ENCODE peak calls at places on chromosomes 4 and X, in seven cellular contexts. One of them, this sample, is unnamed.

GRCh38 chr4:173332021-173332487 is 2.1 kb downstream of the HMGB2 start:
- DNase-seq in suprapubic skin: no peak
- DNase-seq in HCT116: no peak
- DNase-seq in H1: no peak
- DNase-seq in esophagus muscularis mucosa: no peak
- DNase-seq in sigmoid colon: no peak
- DNase-seq in HepG2: no peak
- DNase-seq in this sample: no peak

GRCh38 chr4:144575181-144575580 is 70.8 kb upstream of the HHIP start:
- DNase-seq in esophagus muscularis mucosa: no peak
- DNase-seq in suprapubic skin: no peak
- DNase-seq in H1: no peak
- DNase-seq in sigmoid colon: no peak
- DNase-seq in HCT116: no peak
- DNase-seq in HepG2: no peak
- DNase-seq in this sample: no peak

GRCh38 chrX:12988797-12989196 is 13.9 kb downstream of the TMSB4X start:
- DNase-seq in suprapubic skin: no peak
- DNase-seq in HCT116: peak
- DNase-seq in esophagus muscularis mucosa: no peak
- DNase-seq in HepG2: peak
- DNase-seq in sigmoid colon: no peak
- DNase-seq in H1: no peak
- DNase-seq in this sample: no peak

GRCh38 chr4:165294907-165295306 is 32.6 kb upstream of the MSMO1 start:
- DNase-seq in HepG2: no peak
- DNase-seq in H1: no peak
- DNase-seq in esophagus muscularis mucosa: no peak
- DNase-seq in suprapubic skin: no peak
- DNase-seq in sigmoid colon: no peak
- DNase-seq in HCT116: no peak
- DNase-seq in this sample: peak

GRCh38 chr4:45621926-45622325 is 501.9 kb downstream of the GABRG1 start:
- DNase-seq in sigmoid colon: no peak
- DNase-seq in HCT116: no peak
- DNase-seq in esophagus muscularis mucosa: no peak
- DNase-seq in suprapubic skin: no peak
- DNase-seq in HepG2: no peak
- DNase-seq in H1: no peak
- DNase-seq in this sample: no peak

GRCh38 chr4:104416725-104417363 is 77.8 kb downstream of the CXXC4 start:
- DNase-seq in suprapubic skin: no peak
- DNase-seq in HCT116: no peak
- DNase-seq in HepG2: peak
- DNase-seq in sigmoid colon: no peak
- DNase-seq in esophagus muscularis mucosa: no peak
- DNase-seq in H1: no peak
- DNase-seq in this sample: no peak

GRCh38 chr4:22607382-22607781 is 85.4 kb upstream of the GBA3 start:
- DNase-seq in HCT116: peak
- DNase-seq in H1: no peak
- DNase-seq in HepG2: peak
- DNase-seq in suprapubic skin: no peak
- DNase-seq in sigmoid colon: peak
- DNase-seq in esophagus muscularis mucosa: no peak
- DNase-seq in this sample: no peak

GRCh38 chrX:115399306-115399705 is 109.8 kb downstream of the LUZP4 start:
- DNase-seq in esophagus muscularis mucosa: no peak
- DNase-seq in suprapubic skin: no peak
- DNase-seq in HepG2: no peak
- DNase-seq in H1: no peak
- DNase-seq in sigmoid colon: no peak
- DNase-seq in HCT116: no peak
- DNase-seq in this sample: no peak

GRCh38 chr4:117324851-117325491 is 239.6 kb upstream of the TRAM1L1 start:
- DNase-seq in HepG2: no peak
- DNase-seq in esophagus muscularis mucosa: no peak
- DNase-seq in sigmoid colon: no peak
- DNase-seq in H1: no peak
- DNase-seq in HCT116: peak
- DNase-seq in suprapubic skin: no peak
- DNase-seq in this sample: no peak

GRCh38 chrX:104330966-104331365 is 76.2 kb upstream of the ESX1 start:
- DNase-seq in HCT116: no peak
- DNase-seq in HepG2: no peak
- DNase-seq in sigmoid colon: no peak
- DNase-seq in esophagus muscularis mucosa: no peak
- DNase-seq in suprapubic skin: no peak
- DNase-seq in H1: no peak
- DNase-seq in this sample: no peak

GRCh38 chr4:141158219-141158618 is 24.9 kb upstream of the RNF150 start:
- DNase-seq in sigmoid colon: no peak
- DNase-seq in H1: no peak
- DNase-seq in HCT116: peak
- DNase-seq in suprapubic skin: no peak
- DNase-seq in esophagus muscularis mucosa: no peak
- DNase-seq in HepG2: peak
- DNase-seq in this sample: no peak

GRCh38 chr4:61783050-61783449 is 582.9 kb downstream of the ADGRL3 start:
- DNase-seq in HCT116: no peak
- DNase-seq in H1: no peak
- DNase-seq in HepG2: no peak
- DNase-seq in suprapubic skin: no peak
- DNase-seq in sigmoid colon: no peak
- DNase-seq in esophagus muscularis mucosa: no peak
- DNase-seq in this sample: no peak

GRCh38 chr4:185840201-185840600 is 28.2 kb upstream of the SORBS2 start:
- DNase-seq in H1: no peak
- DNase-seq in HCT116: no peak
- DNase-seq in sigmoid colon: no peak
- DNase-seq in suprapubic skin: no peak
- DNase-seq in HepG2: no peak
- DNase-seq in esophagus muscularis mucosa: no peak
- DNase-seq in this sample: no peak

GRCh38 chr4:183872531-183872930 is 32.6 kb upstream of the STOX2 start:
- DNase-seq in sigmoid colon: no peak
- DNase-seq in esophagus muscularis mucosa: no peak
- DNase-seq in suprapubic skin: no peak
- DNase-seq in HepG2: no peak
- DNase-seq in H1: no peak
- DNase-seq in HCT116: no peak
- DNase-seq in this sample: no peak

GRCh38 chrX:118353081-118353850 is 7.4 kb downstream of the WDR44 start:
- DNase-seq in esophagus muscularis mucosa: no peak
- DNase-seq in suprapubic skin: no peak
- DNase-seq in HepG2: no peak
- DNase-seq in sigmoid colon: no peak
- DNase-seq in HCT116: no peak
- DNase-seq in H1: no peak
- DNase-seq in this sample: no peak

GRCh38 chr4:138647433-138647832 is 368.1 kb upstream of the NOCT start:
- DNase-seq in suprapubic skin: no peak
- DNase-seq in sigmoid colon: no peak
- DNase-seq in HCT116: no peak
- DNase-seq in H1: no peak
- DNase-seq in HepG2: no peak
- DNase-seq in esophagus muscularis mucosa: no peak
- DNase-seq in this sample: no peak

GRCh38 chr4:168257663-168258235 is 60.8 kb downstream of the DDX60 start:
- DNase-seq in esophagus muscularis mucosa: no peak
- DNase-seq in sigmoid colon: no peak
- DNase-seq in HCT116: no peak
- DNase-seq in suprapubic skin: no peak
- DNase-seq in HepG2: no peak
- DNase-seq in H1: no peak
- DNase-seq in this sample: no peak

GRCh38 chr4:9143421-9144080 is 26.7 kb upstream of the FAM90A26 start:
- DNase-seq in suprapubic skin: no peak
- DNase-seq in sigmoid colon: no peak
- DNase-seq in H1: no peak
- DNase-seq in HCT116: no peak
- DNase-seq in esophagus muscularis mucosa: no peak
- DNase-seq in HepG2: no peak
- DNase-seq in this sample: no peak

GRCh38 chrX:1546601-1547275 is 9.8 kb upstream of the P2RY8 start:
- DNase-seq in HepG2: no peak
- DNase-seq in suprapubic skin: peak
- DNase-seq in H1: no peak
- DNase-seq in HCT116: no peak
- DNase-seq in esophagus muscularis mucosa: no peak
- DNase-seq in sigmoid colon: peak
- DNase-seq in this sample: no peak

GRCh38 chr4:56786955-56787354 is 34.5 kb downstream of the SPINK2 start:
- DNase-seq in sigmoid colon: peak
- DNase-seq in esophagus muscularis mucosa: no peak
- DNase-seq in suprapubic skin: no peak
- DNase-seq in HCT116: no peak
- DNase-seq in HepG2: no peak
- DNase-seq in H1: no peak
- DNase-seq in this sample: no peak

GRCh38 chrX:48779399-48779798 is 7.0 kb upstream of the GATA1 start:
- DNase-seq in sigmoid colon: no peak
- DNase-seq in HepG2: no peak
- DNase-seq in suprapubic skin: no peak
- DNase-seq in esophagus muscularis mucosa: no peak
- DNase-seq in H1: no peak
- DNase-seq in HCT116: no peak
- DNase-seq in this sample: no peak

GRCh38 chrX:134246282-134246681 is 9.3 kb downstream of the CCDC160 start:
- DNase-seq in sigmoid colon: no peak
- DNase-seq in H1: no peak
- DNase-seq in HCT116: no peak
- DNase-seq in HepG2: no peak
- DNase-seq in esophagus muscularis mucosa: no peak
- DNase-seq in suprapubic skin: no peak
- DNase-seq in this sample: no peak

GRCh38 chr4:36244257-36245084 is at the start of gene ARAP2:
- DNase-seq in HCT116: peak
- DNase-seq in suprapubic skin: no peak
- DNase-seq in H1: peak
- DNase-seq in sigmoid colon: peak
- DNase-seq in HepG2: no peak
- DNase-seq in esophagus muscularis mucosa: no peak
- DNase-seq in this sample: peak

DNA sequence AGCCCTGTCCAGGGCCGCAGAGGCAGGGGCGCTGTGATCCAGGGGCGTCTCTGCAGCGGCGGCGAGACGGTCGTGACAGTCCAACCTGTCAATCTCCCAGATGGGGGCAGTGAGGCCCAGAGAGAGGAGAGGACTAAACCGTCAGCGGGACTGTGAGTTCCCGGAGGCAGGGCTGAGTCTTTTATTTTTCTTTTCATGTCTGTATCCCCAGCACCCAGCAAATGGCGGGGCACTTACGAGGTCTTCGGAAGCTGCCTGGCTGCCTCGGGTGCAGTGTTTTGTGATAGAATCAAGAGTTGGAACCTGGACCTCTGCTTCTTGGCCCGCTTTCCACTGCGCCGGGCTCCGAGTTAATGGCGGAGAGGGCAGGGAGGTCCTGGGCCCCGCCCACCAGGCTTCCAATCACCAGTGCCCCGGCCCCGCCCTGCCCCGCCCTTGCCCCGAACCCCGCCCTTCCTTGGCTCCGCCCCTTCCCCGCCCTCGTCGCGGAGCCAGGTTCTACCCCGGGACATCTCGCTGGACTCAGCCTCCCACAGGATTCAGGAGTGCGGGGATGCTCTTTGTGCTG is 35.3 kb upstream of the GRPEL1 start:
- DNase-seq in sigmoid colon: peak
- DNase-seq in suprapubic skin: peak
- DNase-seq in H1: peak
- DNase-seq in esophagus muscularis mucosa: peak
- DNase-seq in HCT116: peak
- DNase-seq in HepG2: peak
- DNase-seq in this sample: peak
- TF ChIP-seq POLR2A in sigmoid colon: peak
- TF ChIP-seq POLR2A in suprapubic skin: no peak
- TF ChIP-seq POLR2A in H1: peak
- TF ChIP-seq POLR2A in esophagus muscularis mucosa: no peak
- TF ChIP-seq POLR2A in HCT116: peak
- TF ChIP-seq POLR2A in HepG2: peak
- TF ChIP-seq POLR2A in this sample: peak

GRCh38 chr4:1813915-1814314 is 20.8 kb downstream of the FGFR3 start:
- DNase-seq in suprapubic skin: no peak
- DNase-seq in esophagus muscularis mucosa: no peak
- DNase-seq in HCT116: no peak
- DNase-seq in sigmoid colon: no peak
- DNase-seq in H1: no peak
- DNase-seq in HepG2: no peak
- DNase-seq in this sample: no peak
- TF ChIP-seq POLR2AphosphoS5 in suprapubic skin: no peak
- TF ChIP-seq POLR2AphosphoS5 in esophagus muscularis mucosa: no peak
- TF ChIP-seq POLR2AphosphoS5 in HCT116: no peak
- TF ChIP-seq POLR2AphosphoS5 in sigmoid colon: no peak
- TF ChIP-seq POLR2AphosphoS5 in H1: no peak
- TF ChIP-seq POLR2AphosphoS5 in HepG2: no peak
- TF ChIP-seq POLR2AphosphoS5 in this sample: no peak

DNA sequence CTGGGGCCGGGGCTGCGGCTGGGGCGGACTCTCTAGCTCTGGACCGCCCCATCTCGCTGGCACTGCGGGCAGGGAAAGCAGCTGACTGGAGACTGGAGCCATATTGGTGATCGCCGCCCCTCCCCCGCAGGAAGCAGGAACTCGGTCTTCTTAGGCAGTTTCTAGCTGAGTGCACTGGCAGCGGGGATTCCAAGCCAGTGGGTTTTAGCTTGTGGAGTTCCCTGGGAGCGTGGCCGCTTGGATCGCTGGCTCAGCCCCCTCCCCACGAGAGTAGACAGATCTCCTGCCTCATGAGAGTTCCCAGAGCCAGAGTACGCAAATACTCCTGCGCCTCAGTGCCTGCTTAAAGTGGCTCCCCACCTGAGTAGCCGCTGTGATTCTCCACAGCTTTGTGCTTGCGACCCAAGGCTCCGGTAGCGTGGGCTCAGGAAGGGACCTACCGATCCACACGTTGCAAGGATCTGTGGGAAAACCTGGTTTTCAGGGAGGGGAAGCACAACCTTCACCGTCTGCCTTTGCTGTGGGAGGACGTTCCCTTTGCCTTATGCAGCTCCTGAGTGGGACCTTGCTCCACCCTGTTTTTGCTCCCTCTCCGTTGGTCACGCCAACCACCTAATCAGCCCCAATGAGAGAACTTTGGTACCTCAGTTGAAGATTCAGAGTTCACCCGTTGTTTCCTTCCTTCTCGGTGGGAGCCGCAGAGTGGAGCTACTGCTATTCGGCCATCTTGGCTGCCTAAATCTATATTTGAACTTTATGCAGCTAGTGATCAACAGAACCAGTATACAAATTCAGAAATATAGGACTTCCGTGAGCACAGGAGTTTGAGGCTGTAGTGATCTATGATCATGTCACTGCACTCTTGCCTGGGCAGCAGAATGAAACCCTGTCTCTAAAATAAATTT is 803.9 kb upstream of the PCDH10 start:
- DNase-seq in esophagus muscularis mucosa: no peak
- DNase-seq in HCT116: no peak
- DNase-seq in H1: no peak
- DNase-seq in HepG2: no peak
- DNase-seq in sigmoid colon: no peak
- DNase-seq in suprapubic skin: no peak
- DNase-seq in this sample: no peak
- TF ChIP-seq POLR2A in esophagus muscularis mucosa: no peak
- TF ChIP-seq POLR2A in HCT116: no peak
- TF ChIP-seq POLR2A in H1: no peak
- TF ChIP-seq POLR2A in HepG2: no peak
- TF ChIP-seq POLR2A in sigmoid colon: no peak
- TF ChIP-seq POLR2A in suprapubic skin: no peak
- TF ChIP-seq POLR2A in this sample: no peak

GRCh38 chr4:2907706-2908293 is 55.4 kb downstream of the NOP14 start:
- DNase-seq in HepG2: peak
- DNase-seq in suprapubic skin: no peak
- DNase-seq in esophagus muscularis mucosa: no peak
- DNase-seq in H1: no peak
- DNase-seq in sigmoid colon: no peak
- DNase-seq in HCT116: no peak
- DNase-seq in this sample: no peak
- TF ChIP-seq POLR2AphosphoS5 in HepG2: no peak
- TF ChIP-seq POLR2AphosphoS5 in suprapubic skin: no peak
- TF ChIP-seq POLR2AphosphoS5 in esophagus muscularis mucosa: no peak
- TF ChIP-seq POLR2AphosphoS5 in H1: no peak
- TF ChIP-seq POLR2AphosphoS5 in sigmoid colon: no peak
- TF ChIP-seq POLR2AphosphoS5 in HCT116: no peak
- TF ChIP-seq POLR2AphosphoS5 in this sample: no peak